ENCODE peak calls at places on chromosomes 3 and 15, in five cellular contexts. O, P, F, A and X are unnamed samples.

GRCh38 chr3:14358426-14359211 is 43.8 kb upstream of the SLC6A6 start:
- DNase-seq in P (no peak), O (no peak), A (no peak), F (peak; percentile 64), X (no peak)

GRCh38 chr3:48595526-48596121 is 495 bp upstream of the COL7A1 start:
- DNase-seq in O (no peak), F (no peak), A (peak; percentile 96), P (no peak), X (peak; percentile 34)

GRCh38 chr15:65337436-65338070 is 33.1 kb downstream of the RNU5B-1 start:
- DNase-seq in F (no peak), A (no peak), O (no peak), P (no peak), X (no peak)

GRCh38 chr15:67076147-67076843 is 10.9 kb downstream of the SMAD3 start:
- DNase-seq in A (peak; percentile 80), O (peak; percentile 83), P (peak; percentile 72), F (no peak), X (peak; percentile 52)

GRCh38 chr3:5217824-5218595 is 30.5 kb downstream of the EDEM1 start:
- DNase-seq in A (no peak), F (no peak), P (no peak), O (no peak), X (no peak)

GRCh38 chr15:57382969-57383368 is 6.7 kb downstream of the CGNL1 start:
- DNase-seq in A (no peak), P (no peak), O (no peak), F (no peak), X (no peak)

GRCh38 chr15:57440167-57440566 is 63.9 kb downstream of the CGNL1 start:
- DNase-seq in O (no peak), F (no peak), P (no peak), A (no peak), X (no peak)

GRCh38 chr15:40844543-40844981 is 714 bp downstream of the SPINT1 start:
- DNase-seq in O (peak; percentile 29), F (peak; percentile 23), A (peak; percentile 48), P (peak; percentile 73), X (peak; percentile 61)

GRCh38 chr15:89128320-89129122 is 40.3 kb downstream of the ABHD2 start:
- DNase-seq in O (no peak), P (no peak), A (no peak), F (no peak), X (no peak)

GRCh38 chr3:37287776-37288175 is 113.4 kb upstream of the LRRFIP2 start:
- DNase-seq in P (no peak), A (peak; percentile 28), F (no peak), O (peak; percentile 24), X (peak; percentile 27)

GRCh38 chr3:35970793-35971192 is 331.5 kb downstream of the ARPP21 start:
- DNase-seq in O (no peak), F (no peak), P (no peak), A (no peak), X (no peak)

GRCh38 chr3:139564290-139564861 is 24.8 kb upstream of the RBP1 start:
- DNase-seq in O (no peak), F (no peak), P (no peak), A (no peak), X (no peak)
- TF ChIP-seq CTCF in O (no peak), F (peak; percentile 33), P (no peak), A (peak; percentile 23), X (no peak)

DNA sequence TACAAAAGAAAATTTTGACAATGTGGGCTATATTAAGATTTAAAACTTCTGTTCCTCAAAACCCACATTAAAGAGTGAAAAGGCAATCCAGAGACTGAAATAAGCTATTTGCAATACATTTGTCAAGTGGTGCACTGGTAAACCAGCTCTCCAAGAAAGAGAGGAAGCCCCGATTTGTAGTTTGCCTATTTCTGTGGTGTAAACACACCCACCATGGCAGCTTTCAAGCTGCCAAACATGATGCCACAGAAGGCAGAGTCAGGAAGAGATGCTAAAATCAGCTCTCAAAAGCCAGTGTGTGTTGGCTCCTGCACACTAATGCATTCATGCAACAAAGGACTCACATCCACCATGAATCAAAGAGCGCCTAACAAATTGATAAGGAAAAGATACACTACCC is 17.5 kb downstream of the RFTN1 start:
- DNase-seq in P (no peak), O (peak; percentile 14), A (no peak), F (no peak), X (no peak)
- TF ChIP-seq CTCF in P (no peak), O (no peak), A (no peak), F (no peak), X (no peak)

GRCh38 chr3:190019840-190020239 is 100.9 kb downstream of the P3H2 start:
- DNase-seq in O (no peak), P (no peak), A (no peak), F (no peak), X (no peak)
- TF ChIP-seq CTCF in O (peak; percentile 5), P (no peak), A (no peak), F (no peak), X (no peak)

DNA sequence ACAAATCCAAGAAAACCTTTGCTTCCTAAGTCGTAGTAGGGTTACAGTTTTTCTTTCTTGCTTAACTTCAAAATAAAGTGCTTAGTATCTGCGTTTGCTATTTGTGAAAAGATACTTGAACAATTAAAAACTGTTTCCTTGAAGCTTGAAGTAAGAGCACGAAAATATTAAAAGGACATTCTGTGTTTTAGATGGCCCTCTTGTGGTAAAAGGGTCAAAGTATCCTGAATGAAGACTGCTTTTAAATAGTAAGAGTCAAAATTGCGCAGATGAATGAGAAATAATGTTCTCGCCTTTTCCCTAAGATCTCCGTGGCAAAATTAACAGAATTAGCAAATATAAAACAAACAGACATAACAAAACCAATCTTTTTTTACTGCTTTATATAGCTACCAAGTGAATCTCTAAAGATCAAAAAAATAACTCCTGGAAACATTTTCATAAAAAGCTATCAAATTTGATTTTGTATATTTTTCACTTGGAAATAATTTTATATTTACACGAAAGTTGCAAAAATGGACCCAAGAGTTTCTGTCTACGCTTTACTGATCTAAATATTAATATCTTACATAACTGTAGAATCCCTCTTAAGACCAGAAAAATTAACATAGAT is 175.4 kb downstream of the MBNL1 start:
- DNase-seq in O (peak; percentile 67), A (peak; percentile 22), F (no peak), P (peak; percentile 17), X (no peak)
- TF ChIP-seq CTCF in O (peak; percentile 38), A (peak; percentile 69), F (peak; percentile 77), P (peak; percentile 60), X (peak; percentile 70)

GRCh38 chr15:32100286-32100685 is 70.0 kb downstream of the CHRNA7 start:
- DNase-seq in F (no peak), O (peak; percentile 58), A (no peak), P (no peak), X (no peak)

GRCh38 chr15:32107477-32108080 is 77.3 kb downstream of the CHRNA7 start:
- DNase-seq in A (no peak), P (no peak), O (no peak), F (no peak), X (no peak)

GRCh38 chr15:32105258-32106248 is 75.2 kb downstream of the CHRNA7 start:
- DNase-seq in F (peak; percentile 28), P (no peak), O (no peak), A (no peak), X (no peak)

GRCh38 chr15:32106401-32107381 is 76.4 kb downstream of the CHRNA7 start:
- DNase-seq in F (no peak), A (no peak), O (no peak), P (no peak), X (peak; percentile 5)

DNA sequence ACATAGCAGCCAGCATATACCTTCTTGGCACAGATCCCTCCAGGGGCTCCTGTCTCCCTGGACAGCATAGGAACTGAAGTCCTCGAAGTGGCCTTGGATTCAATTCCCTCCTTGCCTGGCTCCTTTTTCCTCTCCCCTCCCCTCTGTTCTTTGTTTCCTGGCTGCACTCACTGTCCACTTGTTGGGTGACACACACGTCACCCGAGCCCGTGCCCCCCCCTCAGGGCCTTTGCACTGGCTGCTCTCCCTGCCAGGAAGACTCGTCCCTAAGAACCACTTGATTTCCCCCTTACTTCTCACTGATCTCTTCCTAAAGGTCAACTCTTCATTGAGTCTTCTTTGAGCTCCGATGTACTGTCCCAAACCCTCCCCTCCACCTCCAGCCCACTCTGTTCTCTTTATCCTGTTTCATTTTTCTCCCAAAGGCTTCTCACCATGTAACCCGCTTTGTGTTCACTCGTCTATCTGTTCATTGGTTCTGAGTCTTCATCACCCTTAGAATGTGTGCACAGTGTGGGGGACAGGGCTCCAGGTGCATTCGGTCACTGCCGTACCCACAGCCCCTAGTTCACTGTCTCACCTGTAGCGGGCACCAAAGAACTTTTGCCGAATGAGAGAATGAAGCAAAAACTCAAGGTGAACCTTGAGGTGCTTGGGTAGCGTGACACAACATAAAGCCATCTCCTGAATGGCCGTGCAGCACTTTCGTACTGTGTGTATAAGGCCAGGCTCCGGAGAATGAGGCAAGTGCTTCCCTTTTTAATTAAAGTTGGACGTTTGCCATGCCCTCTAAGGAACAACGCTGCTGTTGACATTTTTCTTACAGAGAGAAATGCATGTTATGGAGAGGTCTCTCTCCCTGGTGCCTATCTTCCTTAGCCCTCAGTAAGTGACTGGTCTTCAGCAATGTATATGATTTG is 74.0 kb downstream of the CHRNA7 start:
- DNase-seq in F (no peak), O (no peak), P (no peak), A (no peak), X (no peak)
- TF ChIP-seq CTCF in F (no peak), O (no peak), P (no peak), A (no peak), X (no peak)